ENCODE peak calls at places on chromosomes 5 and 9, in six cellular contexts. W is HTR-8/SVneo, C is G401, N is amniotic stem cell, B is Right ventricle myocardium superior, D is occipital lobe. G is an unnamed sample.

GRCh38 chr5:56270058-56270457 is 36.9 kb upstream of the ANKRD55 start:
- DNase-seq in W (no peak), C (peak; percentile 14), N (no peak), B (no peak), D (no peak), G (peak; percentile 21)

GRCh38 chr5:133944263-133945230 is 23.9 kb downstream of the C5orf15 start:
- DNase-seq in W (peak; percentile 60), C (peak; percentile 61), N (no peak), B (no peak), D (no peak), G (peak; percentile 80)

GRCh38 chr5:174532453-174533126 is 191.8 kb upstream of the MSX2 start:
- DNase-seq in W (peak; percentile 85), C (peak; percentile 16), N (peak; percentile 90), B (peak; percentile 74), D (peak; percentile 83), G (peak; percentile 99)

GRCh38 chr5:91095786-91096380 is 287.2 kb downstream of the ARRDC3 start:
- DNase-seq in W (no peak), C (no peak), N (no peak), B (no peak), D (no peak), G (no peak)

GRCh38 chr9:119009253-119009652 is 360.0 kb downstream of the BRINP1 start:
- DNase-seq in W (peak; percentile 1), C (peak; percentile 96), N (no peak), B (no peak), D (no peak), G (peak; percentile 77)

GRCh38 chr5:81235287-81236072 is 2.4 kb downstream of the CKMT2 start:
- DNase-seq in W (no peak), C (peak; percentile 84), N (no peak), B (peak; percentile 61), D (no peak), G (no peak)

GRCh38 chr5:105961572-105961971 is 1709.2 kb downstream of the EFNA5 start:
- DNase-seq in W (no peak), C (no peak), N (no peak), B (no peak), D (no peak), G (no peak)

GRCh38 chr9:96056221-96056620 is 180.7 kb downstream of the ERCC6L2 start:
- DNase-seq in W (no peak), C (no peak), N (no peak), B (no peak), D (no peak), G (no peak)